ENCODE peak calls at places on chromosome 18, in five cellular contexts. J, U, D, Z and W are unnamed samples.

GRCh38 chr18:37277753-37278152 is 287.8 kb downstream of the CELF4 start:
- DNase-seq in J (no peak), U (no peak), D (no peak), Z (no peak), W (no peak)

GRCh38 chr18:54154231-54154630 is 70.2 kb downstream of the MBD2 start:
- DNase-seq in J (no peak), U (no peak), D (no peak), Z (no peak), W (no peak)

GRCh38 chr18:72675394-72675793 is 131.3 kb upstream of the CBLN2 start:
- DNase-seq in J (no peak), U (no peak), D (peak; percentile 66), Z (no peak), W (no peak)

GRCh38 chr18:74869904-74870863 is 272.5 kb downstream of the ZNF407 start:
- DNase-seq in J (no peak), U (no peak), D (no peak), Z (no peak), W (no peak)

GRCh38 chr18:2827076-2827475 is 19.7 kb upstream of the EMILIN2 start:
- DNase-seq in J (no peak), U (no peak), D (no peak), Z (no peak), W (no peak)

GRCh38 chr18:58231930-58232329 is 187.9 kb downstream of the NEDD4L start:
- DNase-seq in J (no peak), U (peak; percentile 59), D (no peak), Z (no peak), W (no peak)

GRCh38 chr18:12839526-12840196 is 44.4 kb downstream of the PTPN2 start:
- DNase-seq in J (no peak), U (no peak), D (no peak), Z (no peak), W (no peak)

GRCh38 chr18:59052965-59053960 is 86.4 kb upstream of the SEC11C start:
- DNase-seq in J (no peak), U (no peak), D (no peak), Z (no peak), W (no peak)

GRCh38 chr18:51030537-51031258 is 685 bp downstream of the SMAD4 start:
- DNase-seq in J (peak; percentile 90), U (peak; percentile 81), D (peak; percentile 71), Z (peak; percentile 61), W (peak; percentile 93)

GRCh38 chr18:32805354-32805753 is 32.5 kb upstream of the KLHL14 start:
- DNase-seq in J (no peak), U (no peak), D (no peak), Z (no peak), W (no peak)
- TF ChIP-seq CTCF in J (no peak), U (no peak), D (no peak), Z (no peak), W (no peak)

GRCh38 chr18:48862116-48862515 is 88.6 kb downstream of the SMAD7 start:
- DNase-seq in J (no peak), U (no peak), D (no peak), Z (no peak), W (no peak)
- TF ChIP-seq POLR2AphosphoS5 in J (no peak), U (no peak), D (no peak), Z (no peak), W (no peak)

DNA sequence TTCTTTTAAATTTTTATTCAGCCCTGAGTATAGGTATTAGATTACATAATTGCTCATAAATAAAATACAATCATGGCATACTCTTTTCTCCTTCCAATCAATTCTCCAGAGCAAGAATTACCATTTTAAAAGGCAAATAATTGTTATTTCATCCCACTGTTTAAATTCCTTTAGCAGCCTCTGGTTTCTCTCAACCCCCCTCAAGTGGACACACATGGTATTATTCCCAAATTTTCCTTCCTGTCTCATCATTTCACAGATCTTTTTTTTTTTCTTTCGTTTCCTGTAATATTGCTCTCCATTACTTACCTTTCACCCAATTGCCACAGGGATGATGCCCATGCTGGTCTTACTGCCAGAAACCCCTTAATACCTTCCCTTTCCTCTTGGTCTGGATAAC is 385.2 kb downstream of the RIT2 start:
- DNase-seq in J (peak; percentile 11), U (no peak), D (peak; percentile 55), Z (no peak), W (no peak)
- TF ChIP-seq CTCF in J (peak; percentile 13), U (no peak), D (peak; percentile 43), Z (no peak), W (no peak)

GRCh38 chr18:48576454-48576766 is 37.6 kb downstream of the CTIF start:
- DNase-seq in J (no peak), U (no peak), D (no peak), Z (no peak), W (no peak)

GRCh38 chr18:48577478-48578190 is 38.8 kb downstream of the CTIF start:
- DNase-seq in J (no peak), U (no peak), D (no peak), Z (no peak), W (no peak)

GRCh38 chr18:48574667-48575300 is 36.0 kb downstream of the CTIF start:
- DNase-seq in J (no peak), U (no peak), D (no peak), Z (no peak), W (no peak)

GRCh38 chr18:48575301-48575657 is 36.4 kb downstream of the CTIF start:
- DNase-seq in J (peak; percentile 86), U (no peak), D (no peak), Z (no peak), W (no peak)

GRCh38 chr18:48575658-48576453 is 37.0 kb downstream of the CTIF start:
- DNase-seq in J (no peak), U (no peak), D (no peak), Z (no peak), W (no peak)
- TF ChIP-seq POLR2AphosphoS5 in J (no peak), U (no peak), D (no peak), Z (no peak), W (no peak)

GRCh38 chr18:62196079-62196478 is 9.0 kb downstream of the RELCH start:
- DNase-seq in J (no peak), U (no peak), D (peak; percentile 60), Z (no peak), W (no peak)
- TF ChIP-seq CTCF in J (no peak), U (no peak), D (peak; percentile 62), Z (no peak), W (no peak)

GRCh38 chr18:41783879-41784278 is 171.2 kb upstream of the PIK3C3 start:
- DNase-seq in J (no peak), U (no peak), D (no peak), Z (no peak), W (no peak)
- TF ChIP-seq POLR2AphosphoS5 in J (no peak), U (no peak), D (no peak), Z (no peak), W (no peak)

GRCh38 chr18:31553800-31554199 is 37.9 kb upstream of the TTR start:
- DNase-seq in J (no peak), U (no peak), D (peak; percentile 71), Z (no peak), W (peak; percentile 74)
- TF ChIP-seq CTCF in J (peak; percentile 32), U (no peak), D (peak; percentile 53), Z (no peak), W (no peak)

DNA sequence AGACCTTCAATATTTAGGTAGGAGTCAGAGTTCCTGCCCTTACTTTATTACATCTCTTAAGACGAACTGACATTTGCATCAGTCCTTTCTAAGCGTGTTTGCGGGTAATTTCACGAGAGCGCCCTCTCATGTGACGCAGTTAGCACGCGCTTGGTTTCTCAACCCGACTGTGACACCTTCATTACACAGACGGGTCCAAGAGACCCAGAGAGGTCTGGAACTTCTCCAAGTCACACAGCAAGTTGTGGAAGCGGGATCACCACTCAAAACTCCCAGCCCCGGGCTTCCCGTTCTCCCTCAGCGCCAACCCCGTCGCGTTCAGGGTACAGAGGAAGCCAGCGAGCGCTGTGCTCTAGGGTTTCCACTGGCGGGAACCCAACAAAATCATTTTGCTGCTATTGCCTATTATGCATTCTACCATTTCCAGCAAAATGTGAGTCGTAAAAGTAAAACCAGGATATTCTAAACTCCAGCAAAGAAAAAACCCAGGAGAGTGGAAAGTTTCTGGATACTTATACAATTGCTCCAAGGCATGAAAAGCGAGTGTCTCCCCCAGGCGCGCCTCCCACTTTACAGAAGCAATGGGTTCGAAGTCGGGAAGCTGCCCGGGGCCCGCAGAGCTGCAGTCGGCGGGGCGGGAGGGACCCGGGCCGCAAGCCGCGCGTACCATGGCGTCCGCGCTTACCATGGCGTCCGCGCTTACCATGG is 583 bp downstream of the ENOSF1 start:
- DNase-seq in J (peak; percentile 58), U (peak; percentile 82), D (peak; percentile 41), Z (peak; percentile 55), W (peak; percentile 95)
- TF ChIP-seq POLR2AphosphoS5 in J (no peak), U (peak; percentile 36), D (no peak), Z (peak; percentile 88), W (peak; percentile 83)

DNA sequence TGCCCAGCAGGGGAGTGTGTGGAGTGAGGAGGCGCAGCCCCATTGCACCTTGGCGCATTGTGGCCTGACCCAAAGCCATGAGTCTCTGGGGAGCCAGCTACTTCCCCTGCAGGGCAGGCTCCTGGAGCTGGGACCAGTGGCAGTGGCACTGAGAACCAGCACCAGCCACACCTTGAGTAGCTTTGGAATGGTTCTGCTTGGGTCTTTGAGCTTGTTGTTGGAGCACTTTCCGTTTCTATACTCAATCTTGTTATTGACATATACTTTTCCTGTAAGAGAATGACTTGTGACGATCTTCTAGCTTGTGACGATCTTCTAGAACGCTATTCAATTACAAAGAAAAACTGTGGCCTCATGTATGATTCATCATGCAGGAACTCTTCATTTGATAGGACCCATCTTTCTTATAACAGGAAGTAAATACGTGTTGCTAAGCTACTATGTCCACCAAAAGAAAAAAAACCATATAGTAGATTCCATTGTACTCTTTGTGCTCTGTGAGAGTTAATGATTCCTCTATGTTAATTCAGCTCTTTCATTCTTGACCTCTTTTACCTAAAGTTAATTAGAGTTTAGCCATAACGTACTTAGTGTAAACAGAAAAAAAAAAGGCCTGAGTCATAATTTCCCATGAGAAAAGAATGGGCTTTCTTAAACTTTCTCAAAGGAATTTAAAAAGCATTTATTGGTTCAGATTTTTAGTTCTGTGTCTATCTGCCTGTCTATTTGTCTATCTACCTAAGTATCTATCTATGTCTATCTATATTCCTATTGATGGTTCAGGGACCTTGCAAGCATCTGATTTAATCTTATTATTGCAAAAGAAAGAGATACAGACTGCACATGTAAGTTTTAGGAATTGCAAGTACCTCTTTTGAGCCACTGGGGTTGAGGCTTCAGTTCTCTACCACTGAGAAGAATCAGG is 113.2 kb downstream of the GATA6 start:
- DNase-seq in J (no peak), U (no peak), D (peak; percentile 18), Z (no peak), W (no peak)
- TF ChIP-seq CTCF in J (no peak), U (peak; percentile 36), D (no peak), Z (peak; percentile 21), W (no peak)

DNA sequence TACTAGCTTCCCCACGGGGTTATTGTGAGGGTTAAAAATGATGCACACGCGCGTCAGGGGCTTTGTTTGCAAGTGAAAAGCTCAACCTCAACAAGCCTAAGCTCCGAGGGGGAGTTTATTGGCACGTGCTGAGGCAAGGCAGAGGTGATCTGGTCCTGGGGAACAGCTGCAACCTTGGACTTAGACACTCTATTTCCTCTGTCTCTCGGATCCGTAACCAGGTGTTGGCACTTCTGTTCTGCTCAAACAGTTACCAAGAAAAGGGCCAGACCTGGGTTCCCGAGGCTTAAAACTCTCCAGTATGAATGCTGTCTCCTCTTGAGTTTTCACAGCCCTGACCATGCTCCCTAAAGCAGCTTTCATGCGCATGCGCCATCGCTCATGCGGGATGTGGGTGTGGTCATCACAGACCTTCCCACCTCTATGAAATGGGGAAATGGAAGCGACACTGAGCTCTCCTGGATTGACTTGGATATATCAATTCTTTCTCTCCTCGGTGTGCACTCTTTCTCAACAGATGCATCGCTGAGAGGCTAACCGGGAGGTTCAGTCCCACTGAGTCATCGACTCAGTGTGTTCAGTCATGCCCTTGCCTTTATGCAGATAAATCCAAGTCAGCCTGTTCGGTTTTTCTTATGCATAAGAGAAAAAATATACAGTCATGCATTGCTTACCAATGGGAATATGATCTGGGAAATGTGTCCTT is 19.9 kb upstream of the RAB31 start:
- DNase-seq in J (no peak), U (no peak), D (peak; percentile 32), Z (no peak), W (peak; percentile 31)
- TF ChIP-seq POLR2AphosphoS5 in J (no peak), U (no peak), D (no peak), Z (no peak), W (no peak)